ENCODE peak calls at places on chromosomes 13 and 19, in five cellular contexts. C is stomach, A is H1, I is esophagus muscularis mucosa, W is HepG2. G is an unnamed sample.

GRCh38 chr19:55173717-55174409 is 6.2 kb downstream of the SYT5 start:
- DNase-seq in C (peak), A (peak), I (no peak), W (peak), G (no peak)

GRCh38 chr13:99033814-99034213 is 56.0 kb upstream of the DOCK9 start:
- DNase-seq in C (no peak), A (no peak), I (no peak), W (peak), G (no peak)

GRCh38 chr13:106562301-106562700 is 5.6 kb downstream of the ARGLU1 start:
- DNase-seq in C (no peak), A (no peak), I (no peak), W (no peak), G (no peak)

GRCh38 chr19:20558011-20558410 is 7.6 kb downstream of the ZNF737 start:
- DNase-seq in C (no peak), A (peak), I (no peak), W (no peak), G (peak)

GRCh38 chr19:40601061-40601973 is at the start of gene LTBP4:
- DNase-seq in C (no peak), A (no peak), I (no peak), W (no peak), G (peak)

GRCh38 chr19:45408121-45408520 is 1.7 kb downstream of the POLR1G start:
- DNase-seq in C (no peak), A (no peak), I (no peak), W (no peak), G (no peak)

GRCh38 chr19:5292453-5292842 is 48.2 kb downstream of the PTPRS start:
- DNase-seq in C (peak), A (no peak), I (no peak), W (no peak), G (no peak)

GRCh38 chr19:17841371-17841809 is 6.4 kb downstream of the JAK3 start:
- DNase-seq in C (peak), A (no peak), I (no peak), W (no peak), G (no peak)

GRCh38 chr13:48641404-48641803 is 12.3 kb upstream of the CYSLTR2 start:
- DNase-seq in C (no peak), A (no peak), I (no peak), W (no peak), G (no peak)

GRCh38 chr13:76455960-76456359 is 430.2 kb downstream of the KCTD12 start:
- DNase-seq in C (no peak), A (no peak), I (no peak), W (no peak), G (no peak)

GRCh38 chr19:17855333-17856152 is 4.2 kb upstream of the RPL18A start:
- DNase-seq in C (peak), A (peak), I (peak), W (peak), G (peak)

GRCh38 chr19:39813264-39813998 is 20.5 kb downstream of the DYRK1B start:
- DNase-seq in C (no peak), A (no peak), I (peak), W (no peak), G (no peak)

GRCh38 chr19:41226053-41226873 is 7.2 kb downstream of the AXL start:
- DNase-seq in C (peak), A (peak), I (no peak), W (peak), G (peak)

GRCh38 chr13:98842074-98842473 is 89.6 kb upstream of the SLC15A1 start:
- DNase-seq in C (no peak), A (no peak), I (no peak), W (peak), G (no peak)

GRCh38 chr13:33137726-33138125 is 121.5 kb downstream of the KL start:
- DNase-seq in C (no peak), A (no peak), I (no peak), W (no peak), G (no peak)

GRCh38 chr19:46388311-46389095 is 24.9 kb downstream of the CCDC8 start:
- DNase-seq in C (no peak), A (no peak), I (no peak), W (no peak), G (no peak)

GRCh38 chr19:51354103-51354741 is 12.0 kb downstream of the ETFB start:
- DNase-seq in C (no peak), A (no peak), I (no peak), W (peak), G (no peak)

GRCh38 chr13:108915634-108916497 is 286.5 kb downstream of the MYO16 start:
- DNase-seq in C (peak), A (no peak), I (peak), W (peak), G (peak)

GRCh38 chr13:47678201-47678963 is 322.7 kb downstream of the SUCLA2 start:
- DNase-seq in C (no peak), A (no peak), I (no peak), W (no peak), G (no peak)

GRCh38 chr13:90686438-90686837 is 661.0 kb upstream of the MIR17HG start:
- DNase-seq in C (no peak), A (no peak), I (no peak), W (no peak), G (no peak)

GRCh38 chr13:48567521-48568331 is 34.8 kb upstream of the RCBTB2 start:
- DNase-seq in C (peak), A (no peak), I (peak), W (peak), G (no peak)

GRCh38 chr13:49435992-49436391 is 7.9 kb downstream of the CAB39L start:
- DNase-seq in C (no peak), A (no peak), I (no peak), W (no peak), G (no peak)

GRCh38 chr19:6423499-6424189 is 967 bp downstream of the KHSRP start:
- DNase-seq in C (no peak), A (peak), I (no peak), W (peak), G (no peak)

GRCh38 chr19:45276284-45276687 is 25.2 kb downstream of the MARK4 start:
- DNase-seq in C (no peak), A (no peak), I (no peak), W (peak), G (peak)

GRCh38 chr13:113034451-113035208 is 65.6 kb downstream of the MCF2L start:
- DNase-seq in C (peak), A (peak), I (no peak), W (peak), G (peak)

GRCh38 chr13:19737844-19738557 is 44.7 kb downstream of the PSPC1 start:
- DNase-seq in C (no peak), A (no peak), I (no peak), W (no peak), G (no peak)

GRCh38 chr19:17456127-17456526 is 4.6 kb downstream of the NXNL1 start:
- DNase-seq in C (no peak), A (no peak), I (no peak), W (no peak), G (no peak)

GRCh38 chr13:80096383-80096782 is 244.5 kb downstream of the SPRY2 start:
- DNase-seq in C (no peak), A (no peak), I (no peak), W (no peak), G (no peak)

GRCh38 chr19:2114821-2115220 is 18.1 kb downstream of the IZUMO4 start:
- DNase-seq in C (no peak), A (no peak), I (no peak), W (no peak), G (no peak)

GRCh38 chr13:29573190-29573589 is 22.3 kb downstream of the SLC7A1 start:
- DNase-seq in C (peak), A (no peak), I (no peak), W (no peak), G (no peak)

GRCh38 chr13:50380905-50381304 is 365.7 kb downstream of the KCNRG start:
- DNase-seq in C (no peak), A (no peak), I (no peak), W (no peak), G (no peak)

GRCh38 chr19:39110263-39110967 is 15.2 kb upstream of the PAK4 start:
- DNase-seq in C (peak), A (peak), I (no peak), W (peak), G (peak)

GRCh38 chr19:45402469-45403070 is 2.3 kb downstream of the PPP1R13L start:
- DNase-seq in C (peak), A (peak), I (no peak), W (no peak), G (no peak)

GRCh38 chr13:59178344-59178743 is 985.4 kb downstream of the DIAPH3 start:
- DNase-seq in C (no peak), A (no peak), I (no peak), W (no peak), G (no peak)

GRCh38 chr13:32594339-32594738 is 8.1 kb downstream of the PDS5B start:
- DNase-seq in C (no peak), A (no peak), I (no peak), W (no peak), G (no peak)

GRCh38 chr19:17075860-17076538 is 422 bp downstream of the MYO9B start:
- DNase-seq in C (peak), A (peak), I (no peak), W (no peak), G (no peak)

DNA sequence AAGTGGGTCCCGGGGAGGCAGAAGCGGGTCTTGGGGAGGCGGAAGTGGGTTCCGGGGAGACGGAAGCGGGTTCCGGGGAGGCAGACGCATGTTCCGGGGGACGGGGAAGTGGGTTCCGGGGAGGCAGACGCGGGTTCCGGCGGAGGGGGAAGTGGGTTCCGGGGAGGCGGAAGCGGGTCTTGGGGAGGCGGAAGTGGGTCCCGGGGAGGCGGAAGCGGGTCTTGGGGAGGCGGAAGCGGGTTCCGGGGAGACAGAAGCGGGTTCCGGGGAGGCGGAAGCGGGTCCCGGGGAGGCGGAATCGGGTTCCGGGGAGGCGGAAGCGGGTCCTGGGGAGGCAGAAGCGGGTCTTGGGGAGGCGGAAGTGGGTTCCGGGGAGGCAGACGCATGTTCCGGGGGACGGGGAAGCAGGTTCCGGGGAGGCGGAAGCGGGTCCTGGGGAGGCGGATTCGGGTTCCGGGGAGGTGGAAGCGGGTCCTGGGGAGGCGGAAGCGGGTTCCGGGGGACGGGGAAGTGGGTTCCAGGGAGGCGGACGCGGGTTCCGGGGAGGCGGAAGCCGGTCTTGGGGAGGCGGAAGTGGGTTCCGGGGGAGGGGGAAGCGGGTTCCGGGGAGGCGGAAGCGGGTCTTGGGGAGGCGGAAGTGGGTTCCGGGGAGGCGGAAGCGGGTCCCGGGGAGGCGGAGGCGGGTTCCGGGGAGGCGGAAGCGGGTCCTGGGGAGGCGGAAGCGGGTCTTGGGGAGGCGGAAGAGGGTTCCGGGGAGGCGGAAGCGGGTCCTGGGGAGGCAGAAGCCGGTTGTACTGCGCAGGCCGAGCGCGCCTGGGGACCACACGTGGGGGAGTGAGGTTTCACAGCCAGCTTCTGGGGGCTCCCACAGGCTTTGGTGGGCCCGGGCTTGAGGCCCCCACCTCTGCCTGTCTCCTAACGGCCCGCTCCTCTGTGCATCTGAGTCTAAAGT is 2.5 kb downstream of the SHC2 start:
- DNase-seq in C (no peak), A (no peak), I (no peak), W (no peak), G (no peak)
- TF ChIP-seq EP300 in C (no peak), A (no peak), I (no peak), W (no peak), G (no peak)

GRCh38 chr13:46106839-46107371 is 2.1 kb upstream of the CPB2 start:
- DNase-seq in C (no peak), A (no peak), I (no peak), W (no peak), G (no peak)
- H3K27ac ChIP-seq in C (no peak), A (no peak), I (no peak), W (peak), G (no peak)

GRCh38 chr13:46659413-46660065 is 106.6 kb downstream of the LRCH1 start:
- DNase-seq in C (peak), A (no peak), I (no peak), W (peak), G (no peak)
- TF ChIP-seq EP300 in C (no peak), A (no peak), I (no peak), W (no peak), G (no peak)

GRCh38 chr13:64234255-64234654 is 2818.6 kb upstream of the PCDH20 start:
- DNase-seq in C (no peak), A (no peak), I (no peak), W (no peak), G (no peak)
- H3K27ac ChIP-seq in C (no peak), A (no peak), I (no peak), W (no peak), G (no peak)

GRCh38 chr13:35531551-35531950 is 55.1 kb upstream of the MAB21L1 start:
- DNase-seq in C (no peak), A (no peak), I (no peak), W (no peak), G (no peak)
- TF ChIP-seq EP300 in C (no peak), A (no peak), I (no peak), W (no peak), G (no peak)

DNA sequence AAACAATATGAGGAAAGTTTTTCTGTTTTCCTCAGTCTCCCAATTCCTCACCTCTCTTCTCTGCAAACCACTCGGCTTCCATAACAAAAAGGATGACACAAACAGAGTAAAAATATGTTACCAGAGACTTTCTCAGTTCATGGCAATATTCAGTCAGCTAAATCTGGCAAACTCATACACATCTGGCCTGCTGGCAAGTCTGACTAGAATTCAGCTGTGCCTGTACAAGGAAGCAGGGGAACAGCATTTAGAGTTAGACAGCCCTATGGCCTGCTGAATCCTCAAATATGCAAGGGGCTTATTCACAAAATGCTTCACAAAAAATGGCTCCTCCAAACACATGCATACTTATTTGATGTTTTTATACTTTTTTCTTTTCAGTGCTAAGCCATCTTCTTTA is 227.8 kb downstream of the ENOX1 start:
- DNase-seq in C (no peak), A (no peak), I (no peak), W (no peak), G (no peak)
- H3K27ac ChIP-seq in C (no peak), A (no peak), I (no peak), W (no peak), G (no peak)

G was measured in ovary.